ENCODE peak calls at places on chromosome 14, in five cellular contexts. J is ovary, H is NB4, S is GM12892, V is lower leg skin. C is an unnamed sample.

GRCh38 chr14:37857774-37858266 is 262.4 kb downstream of the TTC6 start:
- DNase-seq in J (no peak), H (no peak), S (no peak), V (no peak), C (no peak)

GRCh38 chr14:90839024-90839888 is 23.0 kb upstream of the TTC7B start:
- DNase-seq in J (no peak), H (no peak), S (no peak), V (no peak), C (no peak)

GRCh38 chr14:49982082-49982481 is 89.2 kb downstream of the ARF6 start:
- DNase-seq in J (no peak), H (no peak), S (no peak), V (no peak), C (no peak)

GRCh38 chr14:98826618-98827017 is 445.4 kb downstream of the BCL11B start:
- DNase-seq in J (no peak), H (no peak), S (no peak), V (no peak), C (no peak)

GRCh38 chr14:21039585-21040369 is 2.4 kb upstream of the RNASE7 start:
- DNase-seq in J (peak), H (peak), S (no peak), V (no peak), C (no peak)

GRCh38 chr14:52700701-52701172 is 5.4 kb upstream of the ERO1A start:
- DNase-seq in J (no peak), H (no peak), S (no peak), V (no peak), C (no peak)

GRCh38 chr14:81669308-81669707 is 135.7 kb upstream of the SEL1L start:
- DNase-seq in J (no peak), H (no peak), S (no peak), V (no peak), C (no peak)

GRCh38 chr14:31718985-31719384 is 157.8 kb downstream of the NUBPL start:
- DNase-seq in J (no peak), H (no peak), S (no peak), V (no peak), C (no peak)

GRCh38 chr14:95222870-95223398 is 65.6 kb upstream of the DICER1 start:
- DNase-seq in J (no peak), H (no peak), S (no peak), V (no peak), C (no peak)

GRCh38 chr14:31357279-31357678 is 63.1 kb downstream of the HEATR5A start:
- DNase-seq in J (no peak), H (no peak), S (no peak), V (no peak), C (no peak)

DNA sequence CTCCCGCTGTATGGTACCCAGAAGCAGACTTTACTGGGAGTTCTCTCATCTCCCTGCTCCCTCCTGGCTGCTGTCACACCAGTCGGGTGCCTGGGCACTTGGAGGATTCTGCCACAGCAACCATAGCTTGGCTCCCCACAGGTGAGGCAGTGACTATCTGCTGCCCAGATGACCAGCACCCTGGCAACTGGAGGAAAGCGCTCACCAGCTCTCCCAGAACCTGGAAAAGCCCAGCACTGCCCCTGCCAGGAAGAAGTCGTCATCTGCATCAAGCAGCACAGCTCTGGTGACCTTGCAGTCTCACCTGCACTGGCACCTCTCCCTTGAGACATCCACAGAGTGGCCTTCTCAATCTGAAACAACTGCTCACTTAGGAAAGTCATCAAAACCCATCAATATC is 31.9 kb upstream of the TC2N start:
- DNase-seq in J (no peak), H (no peak), S (no peak), V (no peak), C (no peak)
- TF ChIP-seq POLR2A in J (no peak), H (no peak), S (no peak), V (no peak), C (no peak)

DNA sequence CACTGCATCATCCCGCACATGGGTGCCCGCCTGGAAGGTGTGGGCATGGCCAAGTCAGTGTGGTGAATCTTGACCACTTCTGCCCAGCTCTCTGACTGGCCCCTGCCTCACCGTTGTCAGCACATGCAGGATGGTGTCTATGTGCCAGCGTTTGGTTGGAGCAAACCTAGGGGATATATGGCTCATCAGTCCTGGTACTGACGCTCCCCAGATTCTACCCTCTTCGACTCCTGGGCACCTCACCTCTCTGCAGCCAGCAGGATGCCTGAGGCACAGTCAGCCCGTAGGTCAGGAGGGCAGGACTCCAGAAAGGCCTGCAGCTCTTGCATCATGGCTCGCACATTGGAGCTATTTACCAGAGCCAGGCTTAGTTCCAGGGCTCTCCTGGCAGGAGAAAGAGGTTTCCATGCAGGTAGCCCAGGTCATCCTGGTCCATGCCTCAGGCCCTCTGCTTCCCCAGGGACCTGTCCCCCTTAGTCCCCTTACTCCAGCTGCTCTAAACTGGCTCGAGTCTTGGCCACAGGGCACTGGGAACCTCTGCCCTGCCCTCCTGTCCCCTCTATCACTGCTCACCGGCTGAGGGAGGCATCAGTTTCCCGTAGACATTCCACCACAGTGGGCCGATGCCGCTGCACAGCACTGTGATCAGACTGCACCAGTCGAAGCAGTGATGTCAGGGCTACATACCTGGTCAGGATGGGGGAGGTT is 4.0 kb downstream of the AP1G2 start:
- DNase-seq in J (peak), H (no peak), S (no peak), V (no peak), C (no peak)
- TF ChIP-seq POLR2A in J (no peak), H (no peak), S (no peak), V (no peak), C (no peak)

GRCh38 chr14:74015965-74016364 is 3.1 kb downstream of the ENTPD5 start:
- DNase-seq in J (no peak), H (no peak), S (no peak), V (no peak), C (no peak)

GRCh38 chr14:74019743-74020142 is 594 bp downstream of the BBOF1 start:
- DNase-seq in J (no peak), H (peak), S (no peak), V (no peak), C (no peak)

GRCh38 chr14:74018029-74018703 is 922 bp downstream of the ENTPD5 start:
- DNase-seq in J (no peak), H (no peak), S (no peak), V (peak), C (peak)

GRCh38 chr14:74019408-74019714 is 212 bp downstream of the BBOF1 start:
- DNase-seq in J (no peak), H (no peak), S (no peak), V (no peak), C (peak)

DNA sequence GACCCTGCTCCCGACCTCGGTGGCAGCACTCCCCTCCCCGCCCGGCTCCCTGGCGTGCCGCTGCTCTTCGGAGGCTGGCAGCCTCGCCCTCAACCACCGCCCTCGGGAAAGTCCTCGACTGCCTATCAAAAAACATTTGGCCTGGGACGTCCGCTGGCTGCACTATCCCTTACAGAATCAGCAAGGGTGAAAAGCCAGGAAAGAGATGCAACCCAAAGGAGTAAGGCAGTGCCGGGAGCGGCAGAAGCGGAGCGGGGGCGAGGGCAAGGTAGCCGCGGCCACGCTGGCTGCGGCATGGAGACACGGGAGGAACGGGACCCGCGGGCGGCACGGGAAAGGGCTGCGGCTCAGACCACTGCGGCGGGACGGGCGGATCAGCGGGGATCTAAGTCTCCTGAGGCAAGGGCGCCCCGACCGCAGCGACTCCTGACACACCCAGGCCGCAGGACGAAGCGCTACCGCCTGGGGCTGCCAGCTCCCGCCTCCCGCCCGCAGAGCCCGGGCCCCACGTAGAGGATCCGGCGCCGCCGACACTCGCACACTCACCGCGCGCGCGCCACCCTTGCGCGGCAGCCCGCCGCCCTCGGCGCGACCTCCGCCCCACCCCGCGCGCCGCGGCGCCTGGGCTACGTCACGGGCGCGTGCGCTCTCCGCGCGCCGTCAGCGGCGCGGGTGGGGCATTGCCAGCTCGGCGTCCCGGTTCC is at the start of the genes BBOF1 and ENTPD5:
- DNase-seq in J (peak), H (peak), S (peak), V (peak), C (peak)
- TF ChIP-seq POLR2A in J (peak), H (peak), S (peak), V (peak), C (peak)

GRCh38 chr14:89417469-89418225 is 614 bp upstream of the FOXN3 start:
- DNase-seq in J (peak), H (peak), S (peak), V (peak), C (no peak)
- TF ChIP-seq POLR2A in J (no peak), H (no peak), S (peak), V (no peak), C (no peak)

GRCh38 chr14:103731916-103732867 is 16.6 kb downstream of the ZFYVE21 start:
- DNase-seq in J (peak), H (no peak), S (no peak), V (no peak), C (no peak)
- TF ChIP-seq POLR2A in J (no peak), H (no peak), S (no peak), V (no peak), C (no peak)

DNA sequence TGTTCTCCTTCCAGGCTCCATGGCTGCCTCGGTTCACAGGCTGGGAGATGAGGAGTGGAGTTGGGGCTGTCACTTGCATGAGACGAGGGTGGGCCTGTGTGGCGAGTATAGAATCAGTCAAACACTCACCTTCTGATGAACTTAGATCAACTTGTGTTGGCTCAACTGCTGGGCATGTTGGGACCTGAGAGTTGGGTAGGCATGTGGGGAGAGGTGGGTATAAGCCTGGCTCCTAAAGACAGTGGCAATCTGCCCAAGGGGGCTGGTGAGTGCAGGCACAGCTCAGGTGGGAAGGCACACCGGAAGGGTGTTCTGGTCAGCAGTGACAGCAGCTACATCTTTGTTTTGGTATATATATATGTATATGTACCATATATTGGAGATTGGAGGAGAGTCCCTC is 30.1 kb upstream of the TDRD9 start:
- DNase-seq in J (no peak), H (no peak), S (no peak), V (no peak), C (no peak)
- TF ChIP-seq POLR2A in J (no peak), H (no peak), S (no peak), V (no peak), C (no peak)

GRCh38 chr14:92565040-92565717 is 51.6 kb downstream of the RIN3 start:
- DNase-seq in J (no peak), H (no peak), S (no peak), V (no peak), C (no peak)

GRCh38 chr14:92563359-92563758 is 49.8 kb downstream of the RIN3 start:
- DNase-seq in J (no peak), H (peak), S (no peak), V (no peak), C (no peak)

GRCh38 chr14:92567173-92567725 is 53.7 kb downstream of the RIN3 start:
- DNase-seq in J (no peak), H (no peak), S (no peak), V (no peak), C (no peak)

GRCh38 chr14:92564361-92565039 is 50.9 kb downstream of the RIN3 start:
- DNase-seq in J (no peak), H (peak), S (no peak), V (no peak), C (no peak)

GRCh38 chr14:92565718-92566115 is 52.1 kb downstream of the RIN3 start:
- DNase-seq in J (no peak), H (no peak), S (no peak), V (no peak), C (no peak)
- TF ChIP-seq POLR2A in J (no peak), H (no peak), S (no peak), V (no peak), C (no peak)

GRCh38 chr14:64762044-64763034 is 58.1 kb downstream of the PLEKHG3 start:
- DNase-seq in J (peak), H (peak), S (no peak), V (peak), C (peak)
- TF ChIP-seq POLR2A in J (no peak), H (no peak), S (no peak), V (no peak), C (no peak)

DNA sequence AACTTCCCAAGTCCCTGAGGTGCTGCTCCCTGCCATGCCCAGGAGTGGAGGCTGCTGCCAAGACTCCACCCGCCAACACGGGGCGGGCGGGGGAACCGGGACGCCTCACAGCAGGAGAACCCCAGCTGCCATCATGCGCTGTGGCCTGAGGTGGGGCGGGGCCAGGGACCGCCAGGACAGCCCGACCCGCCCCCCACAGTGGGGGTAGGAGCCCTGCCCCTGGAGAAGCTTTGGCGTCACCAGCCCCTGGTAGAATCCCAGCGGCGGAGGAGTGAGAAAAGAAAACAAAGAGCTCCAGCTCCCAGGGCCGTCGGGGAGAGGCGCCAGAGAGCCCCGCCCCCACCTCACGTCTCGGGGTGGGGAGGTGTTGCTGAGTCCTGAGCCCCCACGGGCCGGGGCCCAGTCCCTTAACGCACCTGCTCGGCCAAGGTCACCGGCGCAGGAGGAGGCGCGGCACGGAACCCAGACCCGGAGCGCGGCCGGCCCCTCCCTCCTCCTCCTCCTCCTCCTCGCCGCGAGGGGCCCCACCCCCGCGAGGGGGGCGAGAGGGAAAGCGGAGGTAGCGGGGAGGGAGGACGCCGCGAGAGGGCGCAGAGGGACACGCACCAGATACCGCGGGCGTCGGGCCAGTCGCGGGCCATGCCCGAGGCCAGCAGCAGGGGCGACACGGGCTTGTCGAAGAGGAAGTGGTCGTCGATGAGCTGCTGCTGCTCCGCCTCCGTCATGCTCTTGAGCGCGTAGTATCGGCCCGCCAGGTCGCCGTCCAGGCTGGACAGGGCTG is 1.8 kb downstream of the CKB start:
- DNase-seq in J (peak), H (peak), S (no peak), V (peak), C (peak)
- TF ChIP-seq POLR2A in J (peak), H (no peak), S (no peak), V (no peak), C (no peak)

C was measured in H54.